ENCODE peak calls at places on chromosomes 16 and 17, in seven cellular contexts. E, V, H, S, A, O and Q are unnamed samples.
A peak's percentile ranks its signal among the peaks of the same experiment; 100 is the strongest.

GRCh38 chr17:78484300-78485159 is 92.7 kb downstream of the DNAH17 start:
- DNase-seq in E (peak; percentile 79), V (no peak), H (peak; percentile 25), S (no peak), A (peak; percentile 93), O (no peak), Q (peak; percentile 95)

GRCh38 chr16:78244131-78244899 is 144.9 kb downstream of the WWOX start:
- DNase-seq in E (no peak), V (no peak), H (no peak), S (no peak), A (no peak), O (no peak), Q (no peak)

GRCh38 chr16:49931931-49932330 is 76.0 kb upstream of the ZNF423 start:
- DNase-seq in E (no peak), V (peak; percentile 33), H (no peak), S (no peak), A (no peak), O (no peak), Q (no peak)

GRCh38 chr17:82879241-82879640 is 39.4 kb upstream of the ZNF750 start:
- DNase-seq in E (no peak), V (no peak), H (no peak), S (no peak), A (no peak), O (no peak), Q (no peak)

GRCh38 chr17:4810696-4811289 is 3.8 kb downstream of the PLD2 start:
- DNase-seq in E (no peak), V (no peak), H (no peak), S (peak; percentile 36), A (no peak), O (no peak), Q (peak; percentile 12)

GRCh38 chr16:67100569-67101300 is 9.0 kb upstream of the PHAF1 start:
- DNase-seq in E (peak; percentile 44), V (no peak), H (no peak), S (no peak), A (peak; percentile 49), O (peak; percentile 57), Q (peak; percentile 50)

GRCh38 chr17:65011047-65011446 is 45.5 kb downstream of the GNA13 start:
- DNase-seq in E (no peak), V (no peak), H (no peak), S (no peak), A (no peak), O (no peak), Q (no peak)

GRCh38 chr17:70621593-70621992 is 452.3 kb downstream of the KCNJ2 start:
- DNase-seq in E (no peak), V (no peak), H (no peak), S (no peak), A (no peak), O (peak; percentile 28), Q (no peak)

GRCh38 chr16:76614255-76614654 is 337.1 kb downstream of the CNTNAP4 start:
- DNase-seq in E (no peak), V (no peak), H (no peak), S (no peak), A (no peak), O (peak; percentile 0), Q (no peak)

GRCh38 chr17:36921131-36921851 is 16.0 kb upstream of the LHX1 start:
- DNase-seq in E (no peak), V (no peak), H (no peak), S (no peak), A (peak; percentile 98), O (peak; percentile 58), Q (no peak)

GRCh38 chr16:1082952-1083675 is 10.6 kb downstream of the SSTR5 start:
- DNase-seq in E (no peak), V (no peak), H (no peak), S (no peak), A (no peak), O (no peak), Q (no peak)

GRCh38 chr16:64830653-64831052 is 291.2 kb downstream of the CDH11 start:
- DNase-seq in E (no peak), V (no peak), H (no peak), S (no peak), A (no peak), O (peak; percentile 0), Q (no peak)

GRCh38 chr17:5355416-5356129 is 63.9 kb downstream of the NUP88 start:
- DNase-seq in E (no peak), V (no peak), H (no peak), S (no peak), A (no peak), O (peak; percentile 23), Q (no peak)

GRCh38 chr16:29745853-29746345 is at the start of gene C16orf54:
- DNase-seq in E (no peak), V (peak; percentile 50), H (peak; percentile 88), S (peak; percentile 67), A (no peak), O (no peak), Q (peak; percentile 73)

DNA sequence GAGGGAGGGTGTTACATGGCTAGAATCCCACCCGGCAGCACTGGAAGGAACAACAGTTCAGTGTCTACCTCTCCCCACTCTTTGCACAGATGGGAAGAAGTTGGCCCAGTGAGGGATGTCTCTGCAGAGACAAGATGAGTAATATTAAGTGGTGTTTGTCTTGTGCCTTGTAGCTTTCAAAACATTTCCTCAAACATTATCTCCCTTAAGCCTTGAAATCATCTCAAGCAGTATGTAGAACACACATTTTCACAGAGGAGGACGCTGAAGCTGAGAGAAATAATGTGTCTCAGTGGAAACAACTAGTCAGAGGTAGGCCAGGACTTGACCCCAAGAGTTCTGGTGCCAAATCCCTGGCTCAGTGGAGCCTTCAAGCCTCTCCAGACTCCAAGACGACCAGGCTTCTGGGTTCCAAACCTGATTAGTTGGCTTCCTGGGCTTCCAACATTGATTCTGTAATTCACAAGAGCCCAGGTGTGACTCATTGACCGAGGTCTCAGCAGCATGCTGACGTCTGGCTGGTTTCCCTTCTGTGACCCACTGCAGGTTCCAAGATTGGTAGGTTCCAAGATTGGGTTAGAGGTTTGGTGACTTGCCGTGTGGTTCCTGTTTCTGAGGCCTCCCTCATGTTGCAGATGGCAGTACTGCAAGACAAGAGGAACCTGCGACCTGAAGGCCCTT is 7.4 kb downstream of the RNF112 start:
- DNase-seq in E (peak; percentile 34), V (no peak), H (no peak), S (no peak), A (no peak), O (peak; percentile 70), Q (no peak)
- TF ChIP-seq CTCF in E (no peak), V (no peak), H (no peak), S (no peak), A (no peak), O (no peak), Q (no peak)

GRCh38 chr17:38875477-38876080 is 5.7 kb downstream of the LASP1 start:
- DNase-seq in E (no peak), V (no peak), H (no peak), S (no peak), A (no peak), O (no peak), Q (no peak)

GRCh38 chr17:38877130-38877851 is 7.4 kb downstream of the LASP1 start:
- DNase-seq in E (peak; percentile 93), V (no peak), H (no peak), S (no peak), A (no peak), O (no peak), Q (no peak)

GRCh38 chr17:38872671-38873385 is 3.0 kb downstream of the LASP1 start:
- DNase-seq in E (no peak), V (no peak), H (no peak), S (peak; percentile 70), A (no peak), O (no peak), Q (no peak)

GRCh38 chr17:38873646-38874380 is 4.0 kb downstream of the LASP1 start:
- DNase-seq in E (no peak), V (no peak), H (no peak), S (peak; percentile 71), A (peak; percentile 69), O (no peak), Q (no peak)

DNA sequence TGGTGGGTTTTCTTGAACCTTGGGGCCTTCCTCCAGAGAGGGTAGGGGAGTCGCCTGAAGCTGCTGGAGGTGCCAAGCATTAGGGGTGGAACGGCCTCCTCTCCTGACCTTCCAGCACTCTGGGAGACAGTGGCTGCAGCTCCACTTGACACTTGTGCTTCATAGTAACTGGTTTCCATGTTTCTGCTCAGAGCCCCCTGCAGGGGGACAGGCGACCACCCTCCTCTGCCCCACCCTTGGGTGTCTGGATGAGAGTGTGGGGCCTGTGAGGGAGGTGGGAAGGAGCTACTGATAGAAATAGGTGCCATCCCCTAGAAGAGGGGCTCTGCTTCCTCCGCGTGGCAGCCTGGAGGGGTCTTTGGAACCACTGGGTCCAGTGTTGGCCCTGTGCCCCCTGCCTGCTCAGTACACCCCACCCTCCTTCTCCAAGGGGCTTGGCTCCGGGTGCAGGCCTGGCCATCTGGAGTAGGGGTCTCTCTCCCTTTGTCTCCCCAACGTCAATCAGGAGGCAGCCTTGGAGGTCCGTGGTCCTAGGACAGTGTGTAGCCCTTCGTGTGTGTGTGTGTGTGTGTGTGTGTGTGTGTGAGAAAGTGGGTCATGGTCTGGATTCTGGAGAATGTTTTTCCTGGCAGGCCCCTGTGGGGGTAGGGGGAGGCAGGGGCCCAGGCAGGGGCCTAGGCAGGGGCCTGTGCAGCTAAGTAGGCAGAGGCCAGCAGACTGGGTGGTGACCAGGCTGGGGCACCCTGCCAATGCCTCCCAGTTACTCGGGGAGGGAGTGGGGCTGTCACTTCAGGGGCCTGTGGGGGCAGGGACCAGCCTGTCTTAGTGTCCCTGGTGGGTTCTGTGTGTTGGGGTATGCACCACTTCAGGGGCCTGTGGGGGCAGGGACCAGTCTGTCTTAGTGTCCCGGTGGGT is 4.9 kb downstream of the LASP1 start:
- DNase-seq in E (no peak), V (no peak), H (no peak), S (no peak), A (no peak), O (peak; percentile 64), Q (no peak)
- TF ChIP-seq CTCF in E (no peak), V (no peak), H (no peak), S (no peak), A (no peak), O (no peak), Q (no peak)

GRCh38 chr16:73268311-73268997 is 220.5 kb upstream of the ZFHX3 start:
- DNase-seq in E (no peak), V (no peak), H (no peak), S (no peak), A (peak; percentile 10), O (peak; percentile 10), Q (no peak)
- TF ChIP-seq CTCF in E (no peak), V (no peak), H (no peak), S (peak; percentile 8), A (no peak), O (peak; percentile 27), Q (no peak)

GRCh38 chr16:19479302-19479721 is 42.6 kb downstream of the GDE1 start:
- DNase-seq in E (no peak), V (no peak), H (no peak), S (no peak), A (no peak), O (no peak), Q (no peak)

GRCh38 chr16:19478505-19478904 is 43.4 kb downstream of the GDE1 start:
- DNase-seq in E (no peak), V (no peak), H (no peak), S (no peak), A (no peak), O (no peak), Q (no peak)

GRCh38 chr16:19472487-19472886 is 49.4 kb downstream of the GDE1 start:
- DNase-seq in E (no peak), V (no peak), H (no peak), S (no peak), A (no peak), O (no peak), Q (no peak)

DNA sequence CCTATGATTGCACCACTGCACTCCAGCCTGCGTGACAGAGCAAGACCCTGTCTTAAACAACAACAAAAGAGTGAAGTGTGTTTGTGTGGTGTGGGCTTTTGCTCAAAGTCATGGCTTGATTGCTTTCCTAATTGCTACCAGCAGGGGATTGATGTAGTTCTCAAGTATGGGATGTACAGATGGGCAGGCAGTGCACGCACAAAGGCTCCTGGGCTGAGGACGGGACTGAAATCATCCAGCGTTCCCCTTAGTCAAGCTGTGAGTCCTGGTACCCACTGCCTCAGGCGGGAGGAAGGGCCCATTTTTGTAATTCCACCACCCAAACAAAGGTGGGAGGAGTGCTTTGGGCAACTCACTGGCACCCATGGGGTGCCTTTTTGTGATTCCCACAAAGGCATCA is 47.3 kb downstream of the GDE1 start:
- DNase-seq in E (no peak), V (no peak), H (no peak), S (no peak), A (no peak), O (no peak), Q (no peak)
- TF ChIP-seq CTCF in E (no peak), V (no peak), H (no peak), S (no peak), A (no peak), O (no peak), Q (no peak)